ENCODE peak calls at places on chromosomes 1 and 21, in five cellular contexts. One of them, this sample, is unnamed.
A peak's percentile ranks its signal among the peaks of the same experiment; 100 is the strongest.

GRCh38 chr1:25487628-25488027 is 55.8 kb upstream of the LDLRAP1 start:
- DNase-seq in IMR-90: no peak
- DNase-seq in A549: no peak
- DNase-seq in HepG2: peak; percentile 8
- DNase-seq in K562: peak; percentile 59
- DNase-seq in this sample: no peak

GRCh38 chr1:225851810-225852209 is 30.4 kb downstream of the TMEM63A start:
- DNase-seq in IMR-90: no peak
- DNase-seq in A549: no peak
- DNase-seq in HepG2: peak; percentile 25
- DNase-seq in K562: no peak
- DNase-seq in this sample: no peak

GRCh38 chr1:66239834-66240233 is 294.1 kb upstream of the SGIP1 start:
- DNase-seq in IMR-90: no peak
- DNase-seq in A549: no peak
- DNase-seq in HepG2: no peak
- DNase-seq in K562: peak; percentile 9
- DNase-seq in this sample: no peak

GRCh38 chr1:1678581-1679380 is 13.8 kb downstream of the SLC35E2B start:
- DNase-seq in IMR-90: no peak
- DNase-seq in A549: peak; percentile 12
- DNase-seq in HepG2: peak; percentile 86
- DNase-seq in K562: peak; percentile 78
- DNase-seq in this sample: no peak

GRCh38 chr1:57204942-57205787 is 218.7 kb downstream of the DAB1 start:
- DNase-seq in IMR-90: no peak
- DNase-seq in A549: no peak
- DNase-seq in HepG2: no peak
- DNase-seq in K562: no peak
- DNase-seq in this sample: no peak

GRCh38 chr1:34982820-34983376 is 2.2 kb downstream of the TMEM35B start:
- DNase-seq in IMR-90: no peak
- DNase-seq in A549: no peak
- DNase-seq in HepG2: no peak
- DNase-seq in K562: no peak
- DNase-seq in this sample: no peak

GRCh38 chr1:23505851-23506250 is 21.9 kb upstream of the ASAP3 start:
- DNase-seq in IMR-90: no peak
- DNase-seq in A549: no peak
- DNase-seq in HepG2: no peak
- DNase-seq in K562: no peak
- DNase-seq in this sample: no peak

GRCh38 chr1:214548988-214549387 is 2.4 kb downstream of the PTPN14 start:
- DNase-seq in IMR-90: peak; percentile 63
- DNase-seq in A549: no peak
- DNase-seq in HepG2: no peak
- DNase-seq in K562: no peak
- DNase-seq in this sample: no peak

GRCh38 chr1:154403300-154403943 is 1.7 kb upstream of the IL6R start:
- DNase-seq in IMR-90: no peak
- DNase-seq in A549: no peak
- DNase-seq in HepG2: no peak
- DNase-seq in K562: no peak
- DNase-seq in this sample: no peak

GRCh38 chr1:174818014-174818616 is 181.6 kb upstream of the CACYBP start:
- DNase-seq in IMR-90: no peak
- DNase-seq in A549: no peak
- DNase-seq in HepG2: no peak
- DNase-seq in K562: no peak
- DNase-seq in this sample: no peak

GRCh38 chr1:209505044-209505443 is 78.5 kb upstream of the CAMK1G start:
- DNase-seq in IMR-90: peak; percentile 28
- DNase-seq in A549: no peak
- DNase-seq in HepG2: no peak
- DNase-seq in K562: no peak
- DNase-seq in this sample: no peak

GRCh38 chr1:183027791-183028190 is 4.6 kb downstream of the LAMC1 start:
- DNase-seq in IMR-90: no peak
- DNase-seq in A549: no peak
- DNase-seq in HepG2: no peak
- DNase-seq in K562: no peak
- DNase-seq in this sample: no peak

GRCh38 chr21:44443891-44444285 is 11.4 kb upstream of the LRRC3 start:
- DNase-seq in IMR-90: no peak
- DNase-seq in A549: no peak
- DNase-seq in HepG2: no peak
- DNase-seq in K562: no peak
- DNase-seq in this sample: no peak

GRCh38 chr1:241842565-241842964 is 5.4 kb upstream of the EXO1 start:
- DNase-seq in IMR-90: peak; percentile 81
- DNase-seq in A549: no peak
- DNase-seq in HepG2: no peak
- DNase-seq in K562: no peak
- DNase-seq in this sample: no peak

GRCh38 chr1:88612299-88612698 is 71.8 kb upstream of the PKN2 start:
- DNase-seq in IMR-90: no peak
- DNase-seq in A549: no peak
- DNase-seq in HepG2: no peak
- DNase-seq in K562: no peak
- DNase-seq in this sample: no peak

GRCh38 chr1:98316286-98316685 is 345.2 kb upstream of the SNX7 start:
- DNase-seq in IMR-90: peak; percentile 56
- DNase-seq in A549: no peak
- DNase-seq in HepG2: no peak
- DNase-seq in K562: no peak
- DNase-seq in this sample: no peak

GRCh38 chr21:27189870-27190269 is 223.0 kb upstream of the ADAMTS5 start:
- DNase-seq in IMR-90: no peak
- DNase-seq in A549: no peak
- DNase-seq in HepG2: no peak
- DNase-seq in K562: no peak
- DNase-seq in this sample: no peak

GRCh38 chr1:75203415-75204277 is 69.5 kb downstream of the LHX8 start:
- DNase-seq in IMR-90: peak; percentile 47
- DNase-seq in A549: peak; percentile 18
- DNase-seq in HepG2: peak; percentile 40
- DNase-seq in K562: peak; percentile 35
- DNase-seq in this sample: no peak

GRCh38 chr1:228452194-228453021 is 34.8 kb upstream of the RNF187 start:
- DNase-seq in IMR-90: peak; percentile 25
- DNase-seq in A549: no peak
- DNase-seq in HepG2: no peak
- DNase-seq in K562: peak; percentile 79
- DNase-seq in this sample: peak; percentile 45

GRCh38 chr1:41649445-41650175 is 165.1 kb upstream of the EDN2 start:
- DNase-seq in IMR-90: no peak
- DNase-seq in A549: no peak
- DNase-seq in HepG2: no peak
- DNase-seq in K562: no peak
- DNase-seq in this sample: no peak

GRCh38 chr21:9730866-9731265 is 790.5 kb upstream of the TPTE start:
- DNase-seq in IMR-90: no peak
- DNase-seq in A549: no peak
- DNase-seq in HepG2: no peak
- DNase-seq in K562: no peak
- DNase-seq in this sample: no peak

GRCh38 chr1:28199328-28200233 is 23.1 kb upstream of the PTAFR start:
- DNase-seq in IMR-90: no peak
- DNase-seq in A549: no peak
- DNase-seq in HepG2: no peak
- DNase-seq in K562: no peak
- DNase-seq in this sample: no peak

GRCh38 chr1:219292989-219293388 is 119.3 kb downstream of the LYPLAL1 start:
- DNase-seq in IMR-90: no peak
- DNase-seq in A549: no peak
- DNase-seq in HepG2: no peak
- DNase-seq in K562: no peak
- DNase-seq in this sample: no peak

GRCh38 chr1:219293440-219293839 is 119.8 kb downstream of the LYPLAL1 start:
- DNase-seq in IMR-90: no peak
- DNase-seq in A549: no peak
- DNase-seq in HepG2: no peak
- DNase-seq in K562: no peak
- DNase-seq in this sample: no peak

GRCh38 chr1:219296430-219296850 is 122.8 kb downstream of the LYPLAL1 start:
- DNase-seq in IMR-90: peak; percentile 68
- DNase-seq in A549: no peak
- DNase-seq in HepG2: no peak
- DNase-seq in K562: no peak
- DNase-seq in this sample: no peak

GRCh38 chr1:219294251-219294650 is 120.6 kb downstream of the LYPLAL1 start:
- DNase-seq in IMR-90: no peak
- DNase-seq in A549: no peak
- DNase-seq in HepG2: no peak
- DNase-seq in K562: no peak
- DNase-seq in this sample: no peak

DNA sequence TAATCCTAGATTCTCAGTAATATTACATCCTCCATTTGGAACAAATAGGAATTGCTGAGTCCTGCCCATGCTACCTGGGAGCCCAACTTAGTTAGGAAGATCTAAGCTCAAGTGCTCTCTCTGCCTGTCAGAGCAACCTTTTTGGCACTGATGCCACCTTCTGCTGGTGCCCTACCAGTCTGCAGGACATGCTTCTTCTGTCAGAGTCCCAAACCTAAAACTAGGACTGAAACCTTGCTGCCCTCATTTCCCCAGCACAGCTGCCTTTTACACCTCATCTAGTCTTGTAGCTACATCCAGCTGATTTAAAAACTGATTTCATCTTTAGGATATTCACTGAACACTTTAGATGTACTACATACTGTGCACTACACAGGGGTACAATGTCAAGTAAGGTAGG is 118.7 kb downstream of the LYPLAL1 start:
- DNase-seq in IMR-90: no peak
- DNase-seq in A549: no peak
- DNase-seq in HepG2: no peak
- DNase-seq in K562: no peak
- DNase-seq in this sample: no peak
- TF ChIP-seq MAFK in IMR-90: no peak
- TF ChIP-seq MAFK in A549: no peak
- TF ChIP-seq MAFK in HepG2: no peak
- TF ChIP-seq MAFK in K562: no peak
- TF ChIP-seq MAFK in this sample: no peak

GRCh38 chr1:3278416-3279181 is 175.9 kb upstream of the ARHGEF16 start:
- DNase-seq in IMR-90: no peak
- DNase-seq in A549: no peak
- DNase-seq in HepG2: no peak
- DNase-seq in K562: no peak
- DNase-seq in this sample: no peak
- TF ChIP-seq MAFK in IMR-90: no peak
- TF ChIP-seq MAFK in A549: no peak
- TF ChIP-seq MAFK in HepG2: no peak
- TF ChIP-seq MAFK in K562: no peak
- TF ChIP-seq MAFK in this sample: no peak

GRCh38 chr1:12309783-12310742 is 80.2 kb downstream of the VPS13D start:
- DNase-seq in IMR-90: no peak
- DNase-seq in A549: no peak
- DNase-seq in HepG2: no peak
- DNase-seq in K562: no peak
- DNase-seq in this sample: no peak

GRCh38 chr1:12300706-12301105 is 70.9 kb downstream of the VPS13D start:
- DNase-seq in IMR-90: no peak
- DNase-seq in A549: no peak
- DNase-seq in HepG2: no peak
- DNase-seq in K562: no peak
- DNase-seq in this sample: no peak

GRCh38 chr1:12302798-12303447 is 73.1 kb downstream of the VPS13D start:
- DNase-seq in IMR-90: peak; percentile 49
- DNase-seq in A549: no peak
- DNase-seq in HepG2: no peak
- DNase-seq in K562: no peak
- DNase-seq in this sample: no peak

GRCh38 chr1:12301518-12302237 is 71.8 kb downstream of the VPS13D start:
- DNase-seq in IMR-90: no peak
- DNase-seq in A549: no peak
- DNase-seq in HepG2: no peak
- DNase-seq in K562: no peak
- DNase-seq in this sample: no peak

GRCh38 chr1:12305377-12305776 is 75.5 kb downstream of the VPS13D start:
- DNase-seq in IMR-90: no peak
- DNase-seq in A549: no peak
- DNase-seq in HepG2: no peak
- DNase-seq in K562: no peak
- DNase-seq in this sample: no peak
- TF ChIP-seq MAFK in IMR-90: no peak
- TF ChIP-seq MAFK in A549: no peak
- TF ChIP-seq MAFK in HepG2: no peak
- TF ChIP-seq MAFK in K562: no peak
- TF ChIP-seq MAFK in this sample: no peak

GRCh38 chr1:171814692-171815091 is 26.6 kb upstream of the DNM3 start:
- DNase-seq in IMR-90: peak; percentile 39
- DNase-seq in A549: no peak
- DNase-seq in HepG2: no peak
- DNase-seq in K562: no peak
- DNase-seq in this sample: no peak
- TF ChIP-seq MAFK in IMR-90: no peak
- TF ChIP-seq MAFK in A549: no peak
- TF ChIP-seq MAFK in HepG2: no peak
- TF ChIP-seq MAFK in K562: no peak
- TF ChIP-seq MAFK in this sample: no peak

GRCh38 chr1:18572022-18572920 is 58.4 kb upstream of the PAX7 start:
- DNase-seq in IMR-90: no peak
- DNase-seq in A549: no peak
- DNase-seq in HepG2: no peak
- DNase-seq in K562: no peak
- DNase-seq in this sample: no peak
- TF ChIP-seq MAFK in IMR-90: no peak
- TF ChIP-seq MAFK in A549: no peak
- TF ChIP-seq MAFK in HepG2: no peak
- TF ChIP-seq MAFK in K562: no peak
- TF ChIP-seq MAFK in this sample: no peak

DNA sequence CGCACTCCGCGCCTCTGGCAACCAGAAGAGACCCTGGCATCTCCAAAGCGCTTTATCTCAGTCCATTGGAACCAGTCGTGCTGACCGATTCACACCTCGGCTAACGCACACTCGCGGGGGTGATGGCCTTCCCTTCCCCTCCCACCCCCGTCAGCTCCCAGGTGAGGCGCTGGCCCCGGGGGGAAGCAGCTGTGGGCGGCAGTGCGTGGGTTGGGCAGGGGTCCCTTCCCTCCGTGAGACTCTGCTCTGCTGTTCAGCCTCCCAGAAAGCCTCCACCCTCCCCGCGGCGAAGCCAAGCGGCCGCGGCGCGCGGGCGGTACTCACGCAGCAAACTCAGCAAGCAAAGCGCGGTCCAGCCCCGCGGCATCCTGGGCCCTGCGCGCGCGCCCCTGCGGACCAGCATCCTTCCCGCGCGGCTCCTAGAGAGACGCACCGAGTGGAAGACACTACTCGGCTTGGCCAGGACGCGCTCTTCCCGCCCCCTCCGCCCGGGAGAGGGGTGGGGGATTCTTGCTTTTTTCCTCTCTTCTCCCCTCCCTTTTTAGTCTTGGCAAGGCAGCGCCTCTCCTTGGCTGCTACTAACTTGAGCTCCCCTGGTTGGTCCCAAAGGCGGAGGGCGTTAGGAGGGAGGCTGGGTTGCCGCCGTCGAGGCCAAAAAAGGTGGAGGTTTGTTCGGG is at the start of gene CD34:
- DNase-seq in IMR-90: no peak
- DNase-seq in A549: no peak
- DNase-seq in HepG2: no peak
- DNase-seq in K562: no peak
- DNase-seq in this sample: no peak
- TF ChIP-seq MAFK in IMR-90: no peak
- TF ChIP-seq MAFK in A549: no peak
- TF ChIP-seq MAFK in HepG2: no peak
- TF ChIP-seq MAFK in K562: no peak
- TF ChIP-seq MAFK in this sample: no peak

This sample was measured in H1.